ENCODE peak calls at places on chromosomes 3 and 15, in seven cellular contexts. H, G, O, Z, C, W and Y are unnamed samples.

GRCh38 chr3:184144505-184144904 is 9.3 kb downstream of the EIF2B5 start:
- DNase-seq in H (no peak), G (no peak), O (no peak), Z (no peak), C (no peak), W (no peak), Y (no peak)

GRCh38 chr15:44705981-44706380 is 5.1 kb downstream of the PATL2 start:
- DNase-seq in H (no peak), G (no peak), O (no peak), Z (no peak), C (no peak), W (no peak), Y (no peak)

GRCh38 chr15:23648920-23649515 is 1.4 kb upstream of the MAGEL2 start:
- DNase-seq in H (no peak), G (peak), O (no peak), Z (peak), C (no peak), W (no peak), Y (peak)

GRCh38 chr3:194575484-194576210 is 57.6 kb downstream of the TMEM44 start:
- DNase-seq in H (no peak), G (no peak), O (no peak), Z (no peak), C (peak), W (no peak), Y (no peak)

GRCh38 chr15:56040081-56041035 is 46.9 kb upstream of the NEDD4 start:
- DNase-seq in H (no peak), G (no peak), O (peak), Z (no peak), C (peak), W (peak), Y (no peak)

GRCh38 chr15:75123395-75123794 is 78.3 kb upstream of the C15orf39 start:
- DNase-seq in H (no peak), G (no peak), O (no peak), Z (no peak), C (no peak), W (peak), Y (no peak)

GRCh38 chr15:75921732-75922703 is 18.3 kb downstream of the FBXO22 start:
- DNase-seq in H (no peak), G (peak), O (no peak), Z (peak), C (no peak), W (peak), Y (no peak)

GRCh38 chr15:98442379-98442833 is 205.9 kb upstream of the IGF1R start:
- DNase-seq in H (peak), G (peak), O (no peak), Z (peak), C (no peak), W (peak), Y (peak)

GRCh38 chr3:191070201-191070600 is 128.8 kb upstream of the OSTN start:
- DNase-seq in H (no peak), G (no peak), O (no peak), Z (no peak), C (no peak), W (peak), Y (no peak)

GRCh38 chr3:23884481-23884880 is 32.3 kb downstream of the NKIRAS1 start:
- DNase-seq in H (no peak), G (no peak), O (no peak), Z (no peak), C (no peak), W (no peak), Y (no peak)

GRCh38 chr3:70224337-70224736 is 88.1 kb downstream of the MDFIC2 start:
- DNase-seq in H (no peak), G (no peak), O (no peak), Z (no peak), C (no peak), W (no peak), Y (no peak)

GRCh38 chr3:27985369-27986035 is 255.9 kb upstream of the CMC1 start:
- DNase-seq in H (no peak), G (no peak), O (no peak), Z (no peak), C (no peak), W (peak), Y (no peak)

GRCh38 chr15:20356444-20357138 is 185.0 kb downstream of the GOLGA6L6 start:
- DNase-seq in H (peak), G (no peak), O (peak), Z (no peak), C (no peak), W (no peak), Y (no peak)

GRCh38 chr15:30791239-30791638 is 112.5 kb upstream of the FAN1 start:
- DNase-seq in H (no peak), G (no peak), O (no peak), Z (no peak), C (no peak), W (no peak), Y (no peak)